ENCODE peak calls at places on chromosomes 4 and X, in seven cellular contexts. S, J, O, B, M, D and K are unnamed samples.

GRCh38 chr4:165457793-165458192 is 79.0 kb downstream of the CPE start:
- DNase-seq in D (no peak), S (no peak), B (no peak), J (no peak), O (no peak), M (no peak), K (no peak)

GRCh38 chr4:79597266-79597665 is 189.2 kb upstream of the GK2 start:
- DNase-seq in J (no peak), M (no peak), S (no peak), B (no peak), O (no peak), D (no peak), K (no peak)

GRCh38 chrX:3638280-3638873 is 75.1 kb downstream of the PRKX start:
- DNase-seq in M (peak; percentile 11), S (peak; percentile 39), J (no peak), B (peak; percentile 29), O (peak; percentile 39), D (peak; percentile 57), K (peak; percentile 53)

GRCh38 chr4:151753056-151753455 is 7.8 kb downstream of the GATB start:
- DNase-seq in O (no peak), S (no peak), D (no peak), M (no peak), B (no peak), J (no peak), K (no peak)

GRCh38 chr4:31089815-31090214 is 369.6 kb downstream of the PCDH7 start:
- DNase-seq in B (no peak), D (no peak), M (no peak), O (no peak), S (no peak), J (no peak), K (peak; percentile 92)

GRCh38 chr4:156568041-156568440 is 403.6 kb downstream of the PDGFC start:
- DNase-seq in O (no peak), B (no peak), D (no peak), J (no peak), M (no peak), S (no peak), K (no peak)

GRCh38 chr4:128877934-128878333 is 68.4 kb downstream of the JADE1 start:
- DNase-seq in O (no peak), D (no peak), M (no peak), B (no peak), J (no peak), S (no peak), K (no peak)

GRCh38 chr4:110514889-110515479 is 39.0 kb downstream of the ENPEP start:
- DNase-seq in O (no peak), S (no peak), J (no peak), B (no peak), D (peak; percentile 20), M (peak; percentile 30), K (no peak)

GRCh38 chr4:154559931-154560801 is 2.6 kb upstream of the FGB start:
- DNase-seq in O (no peak), S (no peak), J (no peak), B (no peak), D (no peak), M (peak; percentile 96), K (no peak)

GRCh38 chrX:3280706-3281105 is 65.7 kb downstream of the MXRA5 start:
- DNase-seq in D (no peak), J (no peak), B (no peak), O (no peak), S (no peak), M (no peak), K (no peak)

GRCh38 chr4:124044867-124045266 is 648.3 kb downstream of the SPRY1 start:
- DNase-seq in M (peak; percentile 3), O (no peak), D (no peak), S (no peak), J (no peak), B (no peak), K (no peak)

GRCh38 chr4:169250796-169251195 is 20.0 kb downstream of the SH3RF1 start:
- DNase-seq in S (no peak), M (peak; percentile 60), B (no peak), D (no peak), O (no peak), J (no peak), K (no peak)

GRCh38 chr4:128155231-128155855 is 94.2 kb downstream of the LARP1B start:
- DNase-seq in O (no peak), B (no peak), J (no peak), D (no peak), M (no peak), S (no peak), K (no peak)

GRCh38 chr4:98468744-98469143 is 189.7 kb downstream of the TSPAN5 start:
- DNase-seq in B (no peak), J (no peak), S (no peak), D (no peak), M (no peak), O (peak; percentile 70), K (no peak)

GRCh38 chr4:6893449-6894085 is 16.1 kb upstream of the TBC1D14 start:
- DNase-seq in S (peak; percentile 52), O (no peak), B (no peak), D (no peak), J (no peak), M (peak; percentile 99), K (peak; percentile 29)

GRCh38 chr4:182604953-182605352 is 312.2 kb downstream of the DCTD start:
- DNase-seq in D (no peak), B (no peak), J (no peak), S (no peak), O (no peak), M (no peak), K (no peak)

DNA sequence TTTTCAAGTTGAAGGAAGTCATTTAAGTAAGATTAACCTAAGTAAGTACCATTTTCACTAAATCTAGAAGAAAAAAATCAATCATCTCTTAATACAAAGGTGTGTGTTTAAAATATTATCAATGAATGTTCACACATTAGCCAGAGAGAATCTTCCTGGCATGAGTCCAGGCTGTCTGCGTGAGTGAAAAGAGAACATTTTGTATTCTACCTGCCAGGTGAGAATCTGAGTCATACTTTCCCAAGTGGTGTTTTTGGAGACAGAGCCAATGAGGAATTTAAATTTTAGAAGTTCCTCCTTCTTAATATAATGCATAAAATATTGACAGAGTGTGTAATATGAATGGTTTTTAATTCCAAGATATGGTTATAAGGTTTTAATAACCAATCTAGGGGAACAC is 371.8 kb upstream of the NR3C2 start:
- DNase-seq in M (no peak), O (no peak), B (no peak), S (no peak), D (no peak), J (no peak), K (peak; percentile 49)
- TF ChIP-seq EP300 in M (no peak), O (no peak), B (no peak), S (no peak), D (no peak), J (no peak), K (no peak)

DNA sequence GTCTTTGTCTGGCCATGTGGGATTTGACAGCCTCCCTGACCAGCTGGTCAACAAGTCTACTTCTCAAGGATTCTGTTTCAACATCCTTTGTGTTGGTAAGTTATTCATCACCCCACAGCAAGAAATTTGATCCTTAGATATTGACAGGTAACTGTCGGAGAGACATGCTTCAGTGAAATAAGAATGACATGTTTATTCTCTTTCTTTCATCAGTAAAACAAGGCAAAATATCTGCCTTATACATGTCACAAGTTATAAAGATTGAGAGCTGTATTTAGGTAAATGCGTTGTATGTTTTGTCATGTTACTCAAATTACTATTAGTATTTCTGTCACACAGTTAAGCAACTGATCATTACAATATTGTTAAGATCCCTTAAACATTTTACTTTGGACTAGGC is 46.9 kb downstream of the SEPTIN11 start:
- DNase-seq in B (no peak), M (no peak), J (no peak), D (no peak), S (no peak), O (no peak), K (no peak)
- TF ChIP-seq EP300 in B (no peak), M (no peak), J (no peak), D (no peak), S (no peak), O (no peak), K (no peak)

GRCh38 chrX:86044210-86044609 is 3.1 kb downstream of the CHM start:
- DNase-seq in D (no peak), B (no peak), O (no peak), J (no peak), M (no peak), S (no peak), K (no peak)
- TF ChIP-seq EP300 in D (no peak), B (no peak), O (no peak), J (no peak), M (no peak), S (no peak), K (no peak)

GRCh38 chr4:139266583-139267257 is 13.3 kb downstream of the MGARP start:
- DNase-seq in S (peak; percentile 64), J (peak; percentile 74), O (peak; percentile 69), M (peak; percentile 54), B (peak; percentile 75), D (peak; percentile 62), K (peak; percentile 71)
- TF ChIP-seq EP300 in S (no peak), J (no peak), O (no peak), M (no peak), B (no peak), D (peak; percentile 74), K (no peak)

GRCh38 chr4:177558995-177559394 is 116.8 kb upstream of the AGA start:
- DNase-seq in S (no peak), J (no peak), O (no peak), D (no peak), M (no peak), B (no peak), K (no peak)

GRCh38 chr4:177562859-177563258 is 120.6 kb upstream of the AGA start:
- DNase-seq in O (no peak), D (no peak), B (no peak), M (no peak), J (no peak), S (no peak), K (no peak)

GRCh38 chr4:177557416-177557815 is 115.2 kb upstream of the AGA start:
- DNase-seq in D (no peak), B (no peak), S (no peak), M (no peak), J (no peak), O (no peak), K (no peak)

GRCh38 chr4:177566691-177567090 is 124.5 kb upstream of the AGA start:
- DNase-seq in M (no peak), D (no peak), B (no peak), S (no peak), O (no peak), J (no peak), K (no peak)

GRCh38 chr4:177562163-177562562 is 119.9 kb upstream of the AGA start:
- DNase-seq in M (no peak), O (no peak), B (no peak), J (no peak), D (no peak), S (no peak), K (no peak)
- TF ChIP-seq EP300 in M (no peak), O (no peak), B (no peak), J (no peak), D (no peak), S (no peak), K (no peak)